ENCODE peak calls at places on chromosomes 1 and 21, in six cellular contexts. One of them, this sample, is unnamed. For H3K4me1, the result is how much of the 10 kb centered on the place peaks cover.

GRCh38 chr1:65059930-65060538 is 88.0 kb upstream of the AK4 start:
- DNase-seq in endothelial cell of umbilical vein: peak
- DNase-seq in suprapubic skin: no peak
- DNase-seq in SK-N-SH: peak
- DNase-seq in vagina: no peak
- DNase-seq in stomach: no peak
- DNase-seq in this sample: no peak

GRCh38 chr1:153796786-153797659 is 21.8 kb downstream of the SLC27A3 start:
- DNase-seq in endothelial cell of umbilical vein: peak
- DNase-seq in SK-N-SH: peak
- DNase-seq in vagina: no peak
- DNase-seq in suprapubic skin: peak
- DNase-seq in stomach: peak
- DNase-seq in this sample: peak

GRCh38 chr1:109721046-109721445 is 9.0 kb downstream of the GSTM5 start:
- DNase-seq in endothelial cell of umbilical vein: no peak
- DNase-seq in suprapubic skin: no peak
- DNase-seq in SK-N-SH: no peak
- DNase-seq in vagina: no peak
- DNase-seq in stomach: no peak
- DNase-seq in this sample: no peak

GRCh38 chr1:198333744-198334143 is 176.9 kb downstream of the NEK7 start:
- DNase-seq in suprapubic skin: no peak
- DNase-seq in SK-N-SH: no peak
- DNase-seq in endothelial cell of umbilical vein: no peak
- DNase-seq in vagina: no peak
- DNase-seq in stomach: no peak
- DNase-seq in this sample: no peak

GRCh38 chr1:176102700-176103244 is 104.3 kb downstream of the COP1 start:
- DNase-seq in SK-N-SH: no peak
- DNase-seq in suprapubic skin: no peak
- DNase-seq in endothelial cell of umbilical vein: no peak
- DNase-seq in stomach: no peak
- DNase-seq in vagina: no peak
- DNase-seq in this sample: no peak

GRCh38 chr1:101004061-101004460 is 21.5 kb downstream of the DPH5 start:
- DNase-seq in endothelial cell of umbilical vein: no peak
- DNase-seq in vagina: no peak
- DNase-seq in suprapubic skin: no peak
- DNase-seq in SK-N-SH: no peak
- DNase-seq in stomach: no peak
- DNase-seq in this sample: no peak

GRCh38 chr1:40438391-40439015 is 11.8 kb upstream of the ZFP69B start:
- DNase-seq in suprapubic skin: no peak
- DNase-seq in vagina: no peak
- DNase-seq in stomach: no peak
- DNase-seq in endothelial cell of umbilical vein: peak
- DNase-seq in SK-N-SH: peak
- DNase-seq in this sample: no peak

GRCh38 chr1:30754684-30755171 is 2.8 kb downstream of the LAPTM5 start:
- DNase-seq in endothelial cell of umbilical vein: no peak
- DNase-seq in suprapubic skin: no peak
- DNase-seq in vagina: no peak
- DNase-seq in SK-N-SH: no peak
- DNase-seq in stomach: no peak
- DNase-seq in this sample: no peak

GRCh38 chr21:26077523-26077922 is 93.0 kb downstream of the APP start:
- DNase-seq in SK-N-SH: no peak
- DNase-seq in vagina: no peak
- DNase-seq in endothelial cell of umbilical vein: no peak
- DNase-seq in suprapubic skin: no peak
- DNase-seq in stomach: no peak
- DNase-seq in this sample: no peak

DNA sequence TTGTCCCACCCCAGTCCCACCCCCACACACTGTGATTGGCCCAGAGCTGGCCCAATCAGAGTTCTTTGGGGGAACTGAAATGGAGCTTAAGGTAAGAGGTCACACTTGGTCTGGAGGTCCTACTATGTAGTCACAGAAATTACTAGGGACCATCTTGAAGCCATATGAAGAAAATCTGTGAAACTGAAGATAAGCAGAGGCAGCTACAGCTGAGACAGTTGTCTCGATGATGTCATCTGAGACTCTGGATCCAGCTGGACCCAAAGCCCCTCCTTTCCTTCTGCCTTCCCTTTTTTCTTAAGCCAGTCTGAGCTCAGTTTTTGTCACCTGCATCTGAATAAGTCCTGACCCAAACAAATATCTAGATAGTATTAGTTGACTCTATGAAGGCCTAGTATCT is 143.3 kb downstream of the ETS2 start:
- DNase-seq in endothelial cell of umbilical vein: no peak
- DNase-seq in vagina: no peak
- DNase-seq in stomach: no peak
- DNase-seq in suprapubic skin: no peak
- DNase-seq in SK-N-SH: no peak
- DNase-seq in this sample: no peak
- H3K4me1 ChIP-seq in endothelial cell of umbilical vein: under half
- H3K4me1 ChIP-seq in vagina: under half
- H3K4me1 ChIP-seq in stomach: under half
- H3K4me1 ChIP-seq in suprapubic skin: under half
- H3K4me1 ChIP-seq in SK-N-SH: under half
- H3K4me1 ChIP-seq in this sample: under half

GRCh38 chr1:231971397-231972233 is 345.0 kb downstream of the DISC1 start:
- DNase-seq in SK-N-SH: peak
- DNase-seq in suprapubic skin: no peak
- DNase-seq in endothelial cell of umbilical vein: peak
- DNase-seq in vagina: no peak
- DNase-seq in stomach: no peak
- DNase-seq in this sample: no peak
- TF ChIP-seq POLR2AphosphoS5 in SK-N-SH: no peak
- TF ChIP-seq POLR2AphosphoS5 in suprapubic skin: no peak
- TF ChIP-seq POLR2AphosphoS5 in endothelial cell of umbilical vein: peak
- TF ChIP-seq POLR2AphosphoS5 in vagina: no peak
- TF ChIP-seq POLR2AphosphoS5 in stomach: no peak
- TF ChIP-seq POLR2AphosphoS5 in this sample: no peak

GRCh38 chr1:54334996-54335395 is 71.2 kb downstream of the SSBP3 start:
- DNase-seq in SK-N-SH: no peak
- DNase-seq in endothelial cell of umbilical vein: no peak
- DNase-seq in stomach: no peak
- DNase-seq in suprapubic skin: no peak
- DNase-seq in vagina: no peak
- DNase-seq in this sample: no peak
- H3K4me1 ChIP-seq in SK-N-SH: half or more
- H3K4me1 ChIP-seq in endothelial cell of umbilical vein: under half
- H3K4me1 ChIP-seq in stomach: half or more
- H3K4me1 ChIP-seq in suprapubic skin: half or more
- H3K4me1 ChIP-seq in vagina: half or more
- H3K4me1 ChIP-seq in this sample: under half

GRCh38 chr1:25724201-25724600 is 75.8 kb upstream of the SELENON start:
- DNase-seq in stomach: no peak
- DNase-seq in SK-N-SH: no peak
- DNase-seq in suprapubic skin: no peak
- DNase-seq in vagina: no peak
- DNase-seq in endothelial cell of umbilical vein: no peak
- DNase-seq in this sample: no peak
- TF ChIP-seq POLR2AphosphoS5 in stomach: no peak
- TF ChIP-seq POLR2AphosphoS5 in SK-N-SH: no peak
- TF ChIP-seq POLR2AphosphoS5 in suprapubic skin: no peak
- TF ChIP-seq POLR2AphosphoS5 in vagina: no peak
- TF ChIP-seq POLR2AphosphoS5 in endothelial cell of umbilical vein: no peak
- TF ChIP-seq POLR2AphosphoS5 in this sample: no peak

GRCh38 chr1:31938184-31938975 is at the start of gene PTP4A2:
- DNase-seq in endothelial cell of umbilical vein: peak
- DNase-seq in SK-N-SH: peak
- DNase-seq in suprapubic skin: peak
- DNase-seq in vagina: peak
- DNase-seq in stomach: peak
- DNase-seq in this sample: peak
- H3K4me1 ChIP-seq in endothelial cell of umbilical vein: under half
- H3K4me1 ChIP-seq in SK-N-SH: under half
- H3K4me1 ChIP-seq in suprapubic skin: half or more
- H3K4me1 ChIP-seq in vagina: half or more
- H3K4me1 ChIP-seq in stomach: half or more
- H3K4me1 ChIP-seq in this sample: half or more

GRCh38 chr1:15950763-15951295 is 25.1 kb downstream of the ZBTB17 start:
- DNase-seq in vagina: no peak
- DNase-seq in suprapubic skin: no peak
- DNase-seq in SK-N-SH: no peak
- DNase-seq in endothelial cell of umbilical vein: peak
- DNase-seq in stomach: no peak
- DNase-seq in this sample: no peak

GRCh38 chr1:15950302-15950701 is 25.6 kb downstream of the ZBTB17 start:
- DNase-seq in endothelial cell of umbilical vein: no peak
- DNase-seq in suprapubic skin: no peak
- DNase-seq in stomach: no peak
- DNase-seq in SK-N-SH: no peak
- DNase-seq in vagina: no peak
- DNase-seq in this sample: no peak

GRCh38 chr1:15948600-15949452 is 27.1 kb downstream of the ZBTB17 start:
- DNase-seq in endothelial cell of umbilical vein: peak
- DNase-seq in SK-N-SH: no peak
- DNase-seq in vagina: peak
- DNase-seq in stomach: peak
- DNase-seq in suprapubic skin: no peak
- DNase-seq in this sample: peak

GRCh38 chr1:15948091-15948591 is 27.8 kb downstream of the ZBTB17 start:
- DNase-seq in stomach: no peak
- DNase-seq in SK-N-SH: no peak
- DNase-seq in vagina: peak
- DNase-seq in suprapubic skin: no peak
- DNase-seq in endothelial cell of umbilical vein: no peak
- DNase-seq in this sample: no peak

DNA sequence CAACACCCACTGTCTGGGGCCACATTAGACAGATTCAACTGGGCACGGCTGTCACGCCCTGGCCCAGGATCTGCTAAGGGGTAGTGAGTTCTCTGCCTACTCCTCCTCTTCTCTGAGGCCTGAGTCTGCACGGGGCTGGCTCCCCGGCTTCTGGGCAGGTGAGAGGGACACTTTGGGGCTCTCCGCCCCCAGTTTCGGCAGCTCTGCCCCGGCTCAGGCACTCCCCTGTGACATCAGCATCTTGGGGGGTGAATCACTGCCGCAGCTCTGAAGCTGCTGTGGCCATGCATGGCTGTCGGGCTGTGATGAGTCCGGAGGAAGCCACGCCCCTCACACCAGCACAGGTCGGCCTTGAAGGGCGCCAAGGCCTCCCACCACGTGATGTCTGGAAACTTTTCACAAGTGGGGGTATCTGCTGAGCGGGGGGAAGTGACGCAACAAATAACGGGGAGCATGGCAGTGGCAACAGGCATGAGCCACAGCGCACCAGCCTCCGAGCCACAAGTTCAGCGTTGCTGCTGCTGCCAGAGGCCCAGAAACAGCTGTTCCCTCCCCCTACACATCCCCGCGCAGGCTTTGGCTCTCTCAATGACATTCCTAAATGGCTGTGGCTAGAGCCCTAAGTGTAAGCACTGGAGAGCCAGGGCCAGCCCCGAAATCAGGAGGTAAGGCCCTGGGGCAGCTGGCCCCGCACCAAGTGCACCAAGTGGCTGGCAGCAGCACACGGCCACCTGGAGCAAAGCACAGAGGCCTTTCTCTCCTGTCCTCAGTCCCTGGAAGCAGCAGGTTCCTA is 26.3 kb downstream of the ZBTB17 start:
- DNase-seq in suprapubic skin: peak
- DNase-seq in SK-N-SH: peak
- DNase-seq in stomach: peak
- DNase-seq in vagina: peak
- DNase-seq in endothelial cell of umbilical vein: peak
- DNase-seq in this sample: peak
- TF ChIP-seq POLR2AphosphoS5 in suprapubic skin: peak
- TF ChIP-seq POLR2AphosphoS5 in SK-N-SH: peak
- TF ChIP-seq POLR2AphosphoS5 in stomach: peak
- TF ChIP-seq POLR2AphosphoS5 in vagina: peak
- TF ChIP-seq POLR2AphosphoS5 in endothelial cell of umbilical vein: no peak
- TF ChIP-seq POLR2AphosphoS5 in this sample: peak